ENCODE peak calls at places on chromosomes 7 and 10, in eight cellular contexts. One of them, this sample, is unnamed.

GRCh38 chr7:82740246-82740848 is 296.8 kb upstream of the CACNA2D1 start:
- DNase-seq in H54: peak
- DNase-seq in CD4-positive, CD25-positive, alpha-beta regulatory T cell: peak
- DNase-seq in GM20000: peak
- DNase-seq in AML-193: peak
- DNase-seq in CD4-positive, alpha-beta T cell: no peak
- DNase-seq in iPS-NIHi11: peak
- DNase-seq in NCI-H2029: peak
- DNase-seq in this sample: peak

GRCh38 chr10:97911217-97911616 is 61.6 kb downstream of the GOLGA7B start:
- DNase-seq in H54: no peak
- DNase-seq in CD4-positive, CD25-positive, alpha-beta regulatory T cell: no peak
- DNase-seq in GM20000: no peak
- DNase-seq in AML-193: no peak
- DNase-seq in CD4-positive, alpha-beta T cell: no peak
- DNase-seq in iPS-NIHi11: no peak
- DNase-seq in NCI-H2029: no peak
- DNase-seq in this sample: no peak

GRCh38 chr7:87495366-87495765 is 19.9 kb upstream of the ABCB4 start:
- DNase-seq in H54: no peak
- DNase-seq in CD4-positive, CD25-positive, alpha-beta regulatory T cell: no peak
- DNase-seq in GM20000: no peak
- DNase-seq in AML-193: no peak
- DNase-seq in CD4-positive, alpha-beta T cell: no peak
- DNase-seq in iPS-NIHi11: no peak
- DNase-seq in NCI-H2029: no peak
- DNase-seq in this sample: no peak

GRCh38 chr10:32893431-32893830 is 64.6 kb downstream of the ITGB1 start:
- DNase-seq in H54: no peak
- DNase-seq in CD4-positive, CD25-positive, alpha-beta regulatory T cell: no peak
- DNase-seq in GM20000: no peak
- DNase-seq in AML-193: no peak
- DNase-seq in CD4-positive, alpha-beta T cell: no peak
- DNase-seq in iPS-NIHi11: peak
- DNase-seq in NCI-H2029: no peak
- DNase-seq in this sample: no peak

GRCh38 chr7:29926216-29926615 is 63.4 kb downstream of the SCRN1 start:
- DNase-seq in H54: no peak
- DNase-seq in CD4-positive, CD25-positive, alpha-beta regulatory T cell: no peak
- DNase-seq in GM20000: no peak
- DNase-seq in AML-193: no peak
- DNase-seq in CD4-positive, alpha-beta T cell: no peak
- DNase-seq in iPS-NIHi11: no peak
- DNase-seq in NCI-H2029: no peak
- DNase-seq in this sample: no peak

GRCh38 chr7:88106430-88106829 is 113.4 kb downstream of the SRI start:
- DNase-seq in H54: no peak
- DNase-seq in CD4-positive, CD25-positive, alpha-beta regulatory T cell: peak
- DNase-seq in GM20000: no peak
- DNase-seq in AML-193: no peak
- DNase-seq in CD4-positive, alpha-beta T cell: no peak
- DNase-seq in iPS-NIHi11: no peak
- DNase-seq in NCI-H2029: no peak
- DNase-seq in this sample: no peak

GRCh38 chr10:129541208-129541607 is 74.2 kb downstream of the MGMT start:
- DNase-seq in H54: no peak
- DNase-seq in CD4-positive, CD25-positive, alpha-beta regulatory T cell: no peak
- DNase-seq in GM20000: no peak
- DNase-seq in AML-193: no peak
- DNase-seq in CD4-positive, alpha-beta T cell: no peak
- DNase-seq in iPS-NIHi11: no peak
- DNase-seq in NCI-H2029: no peak
- DNase-seq in this sample: no peak

GRCh38 chr10:96275685-96276418 is 4.5 kb upstream of the BLNK start:
- DNase-seq in H54: no peak
- DNase-seq in CD4-positive, CD25-positive, alpha-beta regulatory T cell: no peak
- DNase-seq in GM20000: no peak
- DNase-seq in AML-193: no peak
- DNase-seq in CD4-positive, alpha-beta T cell: no peak
- DNase-seq in iPS-NIHi11: no peak
- DNase-seq in NCI-H2029: peak
- DNase-seq in this sample: no peak

GRCh38 chr10:28947209-28947608 is 269.9 kb downstream of the BAMBI start:
- DNase-seq in H54: no peak
- DNase-seq in CD4-positive, CD25-positive, alpha-beta regulatory T cell: no peak
- DNase-seq in GM20000: no peak
- DNase-seq in AML-193: no peak
- DNase-seq in CD4-positive, alpha-beta T cell: no peak
- DNase-seq in iPS-NIHi11: no peak
- DNase-seq in NCI-H2029: no peak
- DNase-seq in this sample: no peak

GRCh38 chr10:8133146-8133545 is 78.7 kb downstream of the GATA3 start:
- DNase-seq in H54: no peak
- DNase-seq in CD4-positive, CD25-positive, alpha-beta regulatory T cell: peak
- DNase-seq in GM20000: peak
- DNase-seq in AML-193: no peak
- DNase-seq in CD4-positive, alpha-beta T cell: no peak
- DNase-seq in iPS-NIHi11: no peak
- DNase-seq in NCI-H2029: no peak
- DNase-seq in this sample: no peak

GRCh38 chr10:100101526-100102076 is 19.9 kb upstream of the CPN1 start:
- DNase-seq in H54: no peak
- DNase-seq in CD4-positive, CD25-positive, alpha-beta regulatory T cell: no peak
- DNase-seq in GM20000: no peak
- DNase-seq in AML-193: no peak
- DNase-seq in CD4-positive, alpha-beta T cell: no peak
- DNase-seq in iPS-NIHi11: no peak
- DNase-seq in NCI-H2029: peak
- DNase-seq in this sample: no peak

GRCh38 chr7:73387221-73387828 is 46.3 kb upstream of the FZD9 start:
- DNase-seq in H54: no peak
- DNase-seq in CD4-positive, CD25-positive, alpha-beta regulatory T cell: no peak
- DNase-seq in GM20000: no peak
- DNase-seq in AML-193: no peak
- DNase-seq in CD4-positive, alpha-beta T cell: no peak
- DNase-seq in iPS-NIHi11: no peak
- DNase-seq in NCI-H2029: no peak
- DNase-seq in this sample: no peak

This sample was measured in PC-9.